ENCODE peak calls at places on chromosomes 6 and 20, in eight cellular contexts. P is H54; B is germinal center; G is LoVo; Z is B cell; L is activated CD4-positive, CD25-positive, alpha-beta regulatory T cell; T is A549; C is NCI-H1105 treated with DMSO at 0.1 percent for 48 hours. F is an unnamed sample.

GRCh38 chr6:23180504-23181293 is 611.3 kb downstream of the HDGFL1 start:
- DNase-seq in Z (no peak), P (no peak), B (no peak), G (no peak), T (no peak), C (peak), L (no peak), F (no peak)

GRCh38 chr20:43691928-43692524 is 25.1 kb downstream of the MYBL2 start:
- DNase-seq in B (peak), T (peak), P (peak), L (peak), C (peak), G (peak), Z (peak), F (peak)

GRCh38 chr6:39375405-39375804 is 52.9 kb upstream of the KCNK16 start:
- DNase-seq in G (no peak), Z (no peak), T (no peak), L (no peak), C (no peak), P (no peak), B (no peak), F (no peak)

GRCh38 chr6:73739097-73739496 is 43.1 kb downstream of the CD109 start:
- DNase-seq in P (no peak), T (peak), B (peak), Z (peak), C (peak), L (no peak), G (peak), F (no peak)

GRCh38 chr6:68633654-68634502 is 1.2 kb upstream of the ADGRB3 start:
- DNase-seq in B (no peak), T (no peak), Z (no peak), L (no peak), C (peak), P (no peak), G (no peak), F (no peak)

GRCh38 chr6:105808571-105808970 is 277.6 kb upstream of the PRDM1 start:
- DNase-seq in L (no peak), P (no peak), T (no peak), Z (no peak), G (no peak), B (no peak), C (no peak), F (no peak)

GRCh38 chr6:166446567-166447065 is 63.9 kb upstream of the MPC1 start:
- DNase-seq in T (no peak), P (no peak), Z (no peak), G (no peak), C (no peak), L (no peak), B (no peak), F (no peak)

GRCh38 chr20:49635171-49635570 is 67.2 kb upstream of the PTGIS start:
- DNase-seq in B (no peak), Z (no peak), T (no peak), G (no peak), L (no peak), C (no peak), P (no peak), F (no peak)

GRCh38 chr20:21681219-21681931 is 24.1 kb upstream of the PAX1 start:
- DNase-seq in P (no peak), T (no peak), G (no peak), B (no peak), C (peak), L (no peak), Z (no peak), F (no peak)

GRCh38 chr20:62031462-62032092 is 34.1 kb downstream of the TAF4 start:
- DNase-seq in T (no peak), C (no peak), L (no peak), G (no peak), Z (no peak), B (no peak), P (no peak), F (no peak)

GRCh38 chr6:49027644-49028043 is 435.4 kb downstream of the MMUT start:
- DNase-seq in T (no peak), L (no peak), B (no peak), C (no peak), Z (no peak), G (no peak), P (no peak), F (no peak)

GRCh38 chr6:36443951-36444428 is 1.2 kb downstream of the KCTD20 start:
- DNase-seq in C (peak), B (peak), P (peak), L (no peak), Z (peak), G (peak), T (peak), F (no peak)

GRCh38 chr6:75429304-75429703 is 64.3 kb downstream of the FILIP1 start:
- DNase-seq in B (no peak), Z (no peak), L (no peak), C (no peak), P (no peak), G (no peak), T (no peak), F (no peak)

GRCh38 chr6:135675862-135676261 is 175.6 kb upstream of the PDE7B start:
- DNase-seq in P (no peak), C (peak), B (peak), T (peak), L (no peak), Z (peak), G (peak), F (no peak)

GRCh38 chr20:63531686-63532448 is 5.3 kb downstream of the PTK6 start:
- DNase-seq in B (no peak), Z (peak), T (no peak), G (no peak), L (no peak), P (no peak), C (no peak), F (no peak)